ENCODE peak calls at places on chromosomes 1 and 21, in ten cellular contexts. N is K562, A is WERI-Rb-1, S is fibroblast of pulmonary artery, G is fibroblast of lung, J is right atrium auricular region, I is cardiac fibroblast, F is HFF-Myc, U is heart right ventricle, Z is left ventricle myocardium inferior. R is an unnamed sample.

GRCh38 chr1:16321176-16321867 is 31.0 kb downstream of the FBXO42 start:
- DNase-seq in N (no peak), A (no peak), S (peak; percentile 9), G (no peak), J (no peak), I (peak; percentile 75), F (no peak), U (no peak), Z (no peak), R (no peak)

GRCh38 chr1:234486858-234487830 is 8.2 kb upstream of the TARBP1 start:
- DNase-seq in N (no peak), A (peak; percentile 38), S (peak; percentile 91), G (peak; percentile 90), J (peak; percentile 58), I (peak; percentile 85), F (peak; percentile 68), U (no peak), Z (no peak), R (no peak)

GRCh38 chr1:18230840-18231239 is 123.2 kb downstream of the IGSF21 start:
- DNase-seq in N (no peak), A (no peak), S (no peak), G (no peak), J (no peak), I (no peak), F (no peak), U (no peak), Z (no peak), R (no peak)

GRCh38 chr1:12422488-12422887 is 192.7 kb downstream of the VPS13D start:
- DNase-seq in N (peak; percentile 47), A (no peak), S (no peak), G (no peak), J (no peak), I (no peak), F (no peak), U (no peak), Z (no peak), R (no peak)

GRCh38 chr1:221740941-221741363 is 937 bp downstream of the DUSP10 start:
- DNase-seq in N (no peak), A (no peak), S (peak; percentile 24), G (no peak), J (no peak), I (peak; percentile 20), F (no peak), U (no peak), Z (no peak), R (no peak)

GRCh38 chr1:97353094-97353493 is 567.7 kb downstream of the DPYD start:
- DNase-seq in N (no peak), A (no peak), S (no peak), G (no peak), J (no peak), I (no peak), F (no peak), U (no peak), Z (no peak), R (no peak)

GRCh38 chr1:203264052-203264501 is 34.6 kb upstream of the CHIT1 start:
- DNase-seq in N (no peak), A (no peak), S (no peak), G (no peak), J (no peak), I (no peak), F (no peak), U (no peak), Z (no peak), R (no peak)

GRCh38 chr1:29474274-29474824 is 238.0 kb downstream of the PTPRU start:
- DNase-seq in N (no peak), A (no peak), S (no peak), G (no peak), J (no peak), I (no peak), F (no peak), U (no peak), Z (no peak), R (no peak)

GRCh38 chr1:107430540-107431228 is 289.8 kb downstream of the NTNG1 start:
- DNase-seq in N (peak; percentile 20), A (peak; percentile 54), S (peak; percentile 36), G (peak; percentile 46), J (no peak), I (peak; percentile 30), F (peak; percentile 12), U (no peak), Z (no peak), R (peak; percentile 28)

GRCh38 chr1:67696708-67697107 is 11.7 kb downstream of the GADD45A start:
- DNase-seq in N (no peak), A (no peak), S (no peak), G (no peak), J (no peak), I (no peak), F (no peak), U (no peak), Z (no peak), R (no peak)

GRCh38 chr21:44704636-44705001 is 6.8 kb downstream of the TSPEAR start:
- DNase-seq in N (peak; percentile 7), A (peak; percentile 42), S (no peak), G (no peak), J (peak; percentile 26), I (no peak), F (no peak), U (no peak), Z (no peak), R (no peak)

GRCh38 chr1:201499795-201500669 is 6.9 kb downstream of the CSRP1 start:
- DNase-seq in N (no peak), A (no peak), S (peak; percentile 39), G (no peak), J (no peak), I (peak; percentile 59), F (no peak), U (peak; percentile 47), Z (peak; percentile 52), R (no peak)

GRCh38 chr1:180842052-180842451 is 70.6 kb upstream of the KIAA1614 start:
- DNase-seq in N (no peak), A (no peak), S (peak; percentile 72), G (peak; percentile 74), J (no peak), I (peak; percentile 91), F (peak; percentile 29), U (no peak), Z (no peak), R (no peak)

GRCh38 chr1:34917017-34917416 is 12.4 kb downstream of the DLGAP3 start:
- DNase-seq in N (no peak), A (no peak), S (no peak), G (no peak), J (no peak), I (no peak), F (no peak), U (no peak), Z (no peak), R (no peak)

GRCh38 chr1:201248721-201249559 is 34.4 kb upstream of the PKP1 start:
- DNase-seq in N (no peak), A (peak; percentile 4), S (no peak), G (no peak), J (no peak), I (no peak), F (no peak), U (no peak), Z (no peak), R (no peak)

GRCh38 chr1:8097077-8097799 is 71.1 kb upstream of the ERRFI1 start:
- DNase-seq in N (no peak), A (no peak), S (peak; percentile 86), G (peak; percentile 93), J (no peak), I (peak; percentile 97), F (peak; percentile 88), U (no peak), Z (no peak), R (no peak)

GRCh38 chr1:24254783-24255182 is 64.4 kb upstream of the GRHL3 start:
- DNase-seq in N (peak; percentile 83), A (no peak), S (no peak), G (no peak), J (no peak), I (no peak), F (no peak), U (no peak), Z (no peak), R (no peak)

GRCh38 chr1:110241516-110241915 is 31.4 kb downstream of the KCNC4 start:
- DNase-seq in N (no peak), A (no peak), S (no peak), G (no peak), J (no peak), I (no peak), F (no peak), U (no peak), Z (no peak), R (no peak)

GRCh38 chr21:38619865-38620513 is 121.7 kb upstream of the ERG start:
- DNase-seq in N (no peak), A (no peak), S (peak; percentile 92), G (no peak), J (no peak), I (peak; percentile 82), F (no peak), U (peak; percentile 50), Z (peak; percentile 64), R (no peak)

GRCh38 chr1:1122981-1123480 is 7.1 kb upstream of the C1orf159 start:
- DNase-seq in N (no peak), A (no peak), S (peak; percentile 16), G (no peak), J (no peak), I (no peak), F (no peak), U (no peak), Z (no peak), R (no peak)

GRCh38 chr1:212455406-212456165 is 22.9 kb downstream of the NENF start:
- DNase-seq in N (peak; percentile 88), A (peak; percentile 91), S (peak; percentile 90), G (peak; percentile 86), J (peak; percentile 95), I (peak; percentile 90), F (peak; percentile 59), U (peak; percentile 91), Z (peak; percentile 90), R (peak; percentile 93)

GRCh38 chr21:39674794-39675193 is 62.1 kb downstream of the B3GALT5 start:
- DNase-seq in N (no peak), A (no peak), S (no peak), G (no peak), J (no peak), I (no peak), F (no peak), U (no peak), Z (no peak), R (no peak)
- TF ChIP-seq CTCF in N (no peak), A (no peak), S (no peak), G (no peak), J (no peak), I (no peak), F (no peak), U (no peak), Z (no peak), R (no peak)

GRCh38 chr1:27372808-27373690 is 1.6 kb downstream of the FCN3 start:
- DNase-seq in N (peak; percentile 73), A (no peak), S (no peak), G (no peak), J (no peak), I (no peak), F (no peak), U (no peak), Z (no peak), R (no peak)
- TF ChIP-seq CTCF in N (peak; percentile 60), A (peak; percentile 48), S (peak; percentile 42), G (peak; percentile 31), J (no peak), I (peak; percentile 36), F (peak; percentile 42), U (no peak), Z (no peak), R (peak; percentile 43)

GRCh38 chr1:106268070-106268469 is 788.4 kb upstream of the PRMT6 start:
- DNase-seq in N (no peak), A (peak; percentile 45), S (peak; percentile 73), G (no peak), J (no peak), I (peak; percentile 26), F (no peak), U (no peak), Z (no peak), R (no peak)
- TF ChIP-seq CTCF in N (no peak), A (peak; percentile 59), S (peak; percentile 41), G (no peak), J (no peak), I (no peak), F (no peak), U (no peak), Z (peak; percentile 27), R (peak; percentile 18)

GRCh38 chr1:177432897-177433296 is 262.1 kb downstream of the BRINP2 start:
- DNase-seq in N (no peak), A (no peak), S (peak; percentile 3), G (peak; percentile 2), J (no peak), I (peak; percentile 29), F (no peak), U (no peak), Z (no peak), R (no peak)
- TF ChIP-seq CTCF in N (no peak), A (no peak), S (peak; percentile 23), G (peak; percentile 33), J (peak; percentile 29), I (peak; percentile 17), F (no peak), U (no peak), Z (no peak), R (peak; percentile 52)

R was measured in glutamatergic neuron.